ENCODE peak calls at places on chromosome 6, in six cellular contexts. X is LHCN-M2; T is NCI-H510A treated with DMSO at 0.1 percent for 48 hours; D is cardiac septum; Z is stimulated activated CD8-positive, alpha-beta memory T cell treated with anti-CD3 and anti-CD28 coated beads, Interleukin-12 subunit alpha, Interleukin-12 subunit beta, amount 100 ng/mL, for 1 hour; L is heart left ventricle. G is an unnamed sample.

GRCh38 chr6:20953019-20953418 is 418.8 kb downstream of the CDKAL1 start:
- DNase-seq in Z (no peak), X (no peak), T (peak), D (no peak), L (no peak), G (no peak)

GRCh38 chr6:158548418-158549161 is 11.3 kb upstream of the TMEM181 start:
- DNase-seq in D (no peak), Z (no peak), L (no peak), X (no peak), T (peak), G (no peak)

GRCh38 chr6:35297541-35298481 is at the start of gene DEF6:
- DNase-seq in D (peak), X (no peak), T (peak), L (peak), Z (peak), G (peak)

GRCh38 chr6:91387290-91388062 is 800.6 kb upstream of the MAP3K7 start:
- DNase-seq in Z (no peak), X (no peak), L (no peak), D (no peak), T (no peak), G (no peak)

GRCh38 chr6:45021652-45022051 is 306.5 kb upstream of the RUNX2 start:
- DNase-seq in T (no peak), Z (no peak), X (peak), L (no peak), D (no peak), G (no peak)

GRCh38 chr6:17101422-17102257 is at the start of gene STMND1:
- DNase-seq in Z (no peak), L (peak), T (peak), X (no peak), D (no peak), G (peak)

GRCh38 chr6:119043265-119043664 is 35.2 kb downstream of the FAM184A start:
- DNase-seq in T (no peak), Z (no peak), X (no peak), L (no peak), D (no peak), G (no peak)

GRCh38 chr6:5287205-5287965 is 26.1 kb downstream of the FARS2 start:
- DNase-seq in Z (no peak), X (peak), L (no peak), T (no peak), D (no peak), G (no peak)

GRCh38 chr6:20280288-20280621 is 68.0 kb upstream of the MBOAT1 start:
- DNase-seq in T (no peak), D (no peak), X (no peak), Z (no peak), L (no peak), G (no peak)

GRCh38 chr6:116682334-116682712 is 1.3 kb downstream of the KPNA5 start:
- DNase-seq in T (peak), Z (no peak), X (peak), D (no peak), L (no peak), G (no peak)

G was measured in psoas muscle.